ENCODE peak calls at places on chromosomes 7 and 10, in seven cellular contexts. C, P, E, B, J, R and Y are unnamed samples.

GRCh38 chr7:45145881-45146280 is 11.7 kb upstream of the RAMP3 start:
- DNase-seq in C (no peak), P (no peak), E (no peak), B (no peak), J (no peak), R (no peak), Y (no peak)

GRCh38 chr10:5615263-5615820 is 51.1 kb downstream of the ASB13 start:
- DNase-seq in C (no peak), P (no peak), E (peak), B (peak), J (no peak), R (no peak), Y (no peak)

GRCh38 chr7:108973075-108973474 is 403.4 kb downstream of the DNAJB9 start:
- DNase-seq in C (no peak), P (peak), E (peak), B (no peak), J (no peak), R (no peak), Y (peak)

GRCh38 chr10:132724436-132724835 is 61.5 kb downstream of the NKX6-2 start:
- DNase-seq in C (peak), P (no peak), E (no peak), B (no peak), J (no peak), R (no peak), Y (no peak)

GRCh38 chr10:100327007-100327700 is 2.9 kb downstream of the PKD2L1 start:
- DNase-seq in C (no peak), P (no peak), E (no peak), B (peak), J (no peak), R (no peak), Y (no peak)

GRCh38 chr7:5396999-5397656 is 26.5 kb downstream of the TNRC18 start:
- DNase-seq in C (peak), P (no peak), E (peak), B (peak), J (peak), R (peak), Y (no peak)

GRCh38 chr10:103776878-103777591 is 78.3 kb downstream of the SH3PXD2A start:
- DNase-seq in C (peak), P (no peak), E (no peak), B (peak), J (no peak), R (no peak), Y (no peak)

GRCh38 chr10:22669163-22669711 is 45.1 kb downstream of the PIP4K2A start:
- DNase-seq in C (no peak), P (no peak), E (no peak), B (peak), J (no peak), R (no peak), Y (no peak)

GRCh38 chr10:95444792-95445191 is 116.4 kb downstream of the SORBS1 start:
- DNase-seq in C (no peak), P (no peak), E (no peak), B (no peak), J (no peak), R (no peak), Y (no peak)